ENCODE peak calls at places on chromosomes 11 and 22, in six cellular contexts. D, C, N, L, Z and Q are unnamed samples.

GRCh38 chr22:30636226-30637077 is 871 bp downstream of the SLC35E4 start:
- DNase-seq in Z (no peak), N (no peak), L (no peak), D (no peak), C (no peak), Q (peak)

GRCh38 chr11:45400594-45400993 is 114.5 kb upstream of the SYT13 start:
- DNase-seq in C (no peak), Z (no peak), N (no peak), L (no peak), D (no peak), Q (no peak)

GRCh38 chr11:57054782-57055181 is 66.1 kb downstream of the OR5AK2 start:
- DNase-seq in N (no peak), L (no peak), Z (no peak), D (no peak), C (no peak), Q (no peak)

GRCh38 chr22:20131593-20131855 is at the start of gene ZDHHC8:
- DNase-seq in Z (peak), L (no peak), D (peak), C (peak), N (no peak), Q (peak)

GRCh38 chr22:31126869-31127175 is 4.1 kb downstream of the INPP5J start:
- DNase-seq in N (no peak), Z (no peak), D (no peak), C (no peak), L (no peak), Q (no peak)

GRCh38 chr11:12113294-12113693 is 2.9 kb downstream of the MICAL2 start:
- DNase-seq in C (no peak), L (no peak), D (no peak), Z (no peak), N (no peak), Q (no peak)

GRCh38 chr11:113477321-113477720 is 2.1 kb upstream of the DRD2 start:
- DNase-seq in L (no peak), C (no peak), Z (no peak), D (peak), N (no peak), Q (peak)

GRCh38 chr22:46734830-46735453 is 3.1 kb downstream of the CERK start:
- DNase-seq in D (no peak), C (peak), N (no peak), Z (peak), L (no peak), Q (peak)

GRCh38 chr11:19352072-19352735 is 111.5 kb upstream of the E2F8 start:
- DNase-seq in L (no peak), D (no peak), N (no peak), Z (no peak), C (no peak), Q (no peak)

GRCh38 chr11:76694664-76695063 is 24.1 kb upstream of the LRRC32 start:
- DNase-seq in N (no peak), C (no peak), L (no peak), D (no peak), Z (no peak), Q (no peak)

GRCh38 chr11:75557649-75558494 is 4.2 kb upstream of the SERPINH1 start:
- DNase-seq in D (no peak), L (no peak), C (no peak), Z (no peak), N (peak), Q (no peak)

GRCh38 chr11:48104562-48104924 is 112.1 kb upstream of the OR4B1 start:
- DNase-seq in C (no peak), Z (no peak), D (no peak), L (no peak), N (no peak), Q (no peak)